ENCODE peak calls at places on chromosome 1, in seven cellular contexts. One of them, this sample, is unnamed.

GRCh38 chr1:234969630-234970370 is 158.8 kb downstream of the TOMM20 start:
- DNase-seq in ovary: peak
- DNase-seq in K562: no peak
- DNase-seq in SK-N-SH: peak
- DNase-seq in tibial nerve: no peak
- DNase-seq in stomach: peak
- DNase-seq in upper lobe of left lung: peak
- DNase-seq in this sample: no peak

GRCh38 chr1:158120254-158120653 is 60.4 kb upstream of the CD1D start:
- DNase-seq in tibial nerve: no peak
- DNase-seq in ovary: no peak
- DNase-seq in stomach: no peak
- DNase-seq in upper lobe of left lung: no peak
- DNase-seq in K562: no peak
- DNase-seq in SK-N-SH: no peak
- DNase-seq in this sample: no peak

GRCh38 chr1:184044603-184045376 is 6.7 kb upstream of the TSEN15 start:
- DNase-seq in stomach: no peak
- DNase-seq in K562: no peak
- DNase-seq in upper lobe of left lung: no peak
- DNase-seq in ovary: no peak
- DNase-seq in SK-N-SH: peak
- DNase-seq in tibial nerve: no peak
- DNase-seq in this sample: no peak

GRCh38 chr1:15492572-15492971 is 16.7 kb downstream of the CELA2B start:
- DNase-seq in tibial nerve: no peak
- DNase-seq in upper lobe of left lung: no peak
- DNase-seq in ovary: no peak
- DNase-seq in SK-N-SH: no peak
- DNase-seq in K562: no peak
- DNase-seq in stomach: no peak
- DNase-seq in this sample: no peak

GRCh38 chr1:60033066-60033465 is 40.5 kb downstream of the C1orf87 start:
- DNase-seq in ovary: no peak
- DNase-seq in SK-N-SH: no peak
- DNase-seq in stomach: no peak
- DNase-seq in K562: no peak
- DNase-seq in upper lobe of left lung: no peak
- DNase-seq in tibial nerve: no peak
- DNase-seq in this sample: no peak

GRCh38 chr1:41152622-41153044 is 89.5 kb downstream of the SCMH1 start:
- DNase-seq in upper lobe of left lung: no peak
- DNase-seq in K562: no peak
- DNase-seq in tibial nerve: no peak
- DNase-seq in stomach: no peak
- DNase-seq in ovary: no peak
- DNase-seq in SK-N-SH: no peak
- DNase-seq in this sample: no peak

GRCh38 chr1:47576758-47577115 is 138.9 kb downstream of the FOXD2 start:
- DNase-seq in ovary: no peak
- DNase-seq in K562: no peak
- DNase-seq in tibial nerve: no peak
- DNase-seq in SK-N-SH: no peak
- DNase-seq in stomach: no peak
- DNase-seq in upper lobe of left lung: no peak
- DNase-seq in this sample: no peak

GRCh38 chr1:234989479-234990327 is 138.9 kb downstream of the TOMM20 start:
- DNase-seq in stomach: no peak
- DNase-seq in SK-N-SH: no peak
- DNase-seq in tibial nerve: no peak
- DNase-seq in ovary: no peak
- DNase-seq in K562: no peak
- DNase-seq in upper lobe of left lung: no peak
- DNase-seq in this sample: no peak

GRCh38 chr1:154866995-154867795 is 2.9 kb downstream of the KCNN3 start:
- DNase-seq in stomach: peak
- DNase-seq in K562: no peak
- DNase-seq in tibial nerve: no peak
- DNase-seq in ovary: no peak
- DNase-seq in SK-N-SH: peak
- DNase-seq in upper lobe of left lung: peak
- DNase-seq in this sample: peak

GRCh38 chr1:115647507-115647906 is 5.7 kb downstream of the VANGL1 start:
- DNase-seq in ovary: no peak
- DNase-seq in stomach: no peak
- DNase-seq in K562: peak
- DNase-seq in upper lobe of left lung: no peak
- DNase-seq in tibial nerve: no peak
- DNase-seq in SK-N-SH: no peak
- DNase-seq in this sample: no peak

DNA sequence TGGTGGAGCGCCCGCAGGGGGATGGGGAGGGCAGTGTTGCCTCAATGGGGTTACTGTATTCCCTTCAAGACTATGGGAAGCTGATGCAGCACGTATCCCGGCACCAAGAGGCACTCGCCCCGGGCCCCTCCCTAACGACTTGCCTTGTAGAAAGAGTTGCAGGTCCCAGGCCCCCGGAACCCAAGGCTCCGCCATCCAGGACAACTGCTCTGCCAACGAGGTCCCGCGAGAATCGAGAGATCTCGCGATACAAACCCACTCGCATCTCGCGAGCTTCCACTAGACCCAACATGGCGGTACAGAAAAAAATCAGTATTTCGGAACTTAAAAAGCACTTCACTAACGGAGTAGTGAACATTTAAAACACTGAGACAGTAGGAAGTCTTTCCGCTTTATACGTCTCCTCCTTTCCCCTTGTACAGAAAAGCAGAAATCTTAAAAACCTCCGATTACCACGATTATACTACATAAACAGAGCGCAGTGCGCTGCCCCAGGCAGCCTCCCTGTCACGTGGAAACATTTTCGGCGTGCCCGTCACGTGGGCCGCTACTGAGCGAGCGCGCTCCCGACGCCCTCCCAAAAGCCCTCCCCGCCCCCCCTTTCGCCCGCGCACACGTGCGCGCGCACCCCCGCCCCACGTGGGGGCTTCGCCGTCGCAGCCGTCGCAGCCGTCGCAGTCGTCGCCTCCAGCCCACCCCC is at the start of gene ZZZ3:
- DNase-seq in SK-N-SH: peak
- DNase-seq in K562: peak
- DNase-seq in stomach: peak
- DNase-seq in ovary: peak
- DNase-seq in upper lobe of left lung: peak
- DNase-seq in tibial nerve: peak
- DNase-seq in this sample: peak
- TF ChIP-seq EP300 in SK-N-SH: peak
- TF ChIP-seq EP300 in K562: peak
- TF ChIP-seq EP300 in stomach: no peak
- TF ChIP-seq EP300 in ovary: no peak
- TF ChIP-seq EP300 in upper lobe of left lung: no peak
- TF ChIP-seq EP300 in tibial nerve: peak
- TF ChIP-seq EP300 in this sample: no peak

DNA sequence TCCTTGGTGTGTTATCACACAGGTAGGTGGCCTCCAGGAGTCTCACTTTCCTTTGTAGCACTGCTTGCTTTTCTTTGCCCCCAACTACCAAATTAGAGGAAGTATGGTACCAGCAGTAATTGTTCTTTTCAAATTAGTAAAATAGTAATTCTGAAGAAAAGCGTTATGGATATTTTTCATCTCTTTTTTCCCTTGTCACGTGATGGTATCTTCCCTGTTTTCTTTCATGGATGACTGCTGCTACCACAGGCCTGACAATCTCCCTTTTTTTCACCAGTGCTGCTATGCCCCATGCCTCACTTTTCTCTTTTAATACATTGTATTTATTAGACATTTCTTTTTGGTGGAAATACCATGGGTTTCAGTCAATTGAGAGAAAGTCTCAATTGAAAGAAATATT is 3.3 kb downstream of the ZBTB37 start:
- DNase-seq in SK-N-SH: no peak
- DNase-seq in upper lobe of left lung: no peak
- DNase-seq in K562: no peak
- DNase-seq in stomach: no peak
- DNase-seq in ovary: no peak
- DNase-seq in tibial nerve: no peak
- DNase-seq in this sample: no peak
- H3K27ac ChIP-seq in SK-N-SH: no peak
- H3K27ac ChIP-seq in upper lobe of left lung: peak
- H3K27ac ChIP-seq in K562: peak
- H3K27ac ChIP-seq in stomach: no peak
- H3K27ac ChIP-seq in ovary: no peak
- H3K27ac ChIP-seq in tibial nerve: no peak
- H3K27ac ChIP-seq in this sample: no peak

GRCh38 chr1:25566730-25567341 is 23.4 kb downstream of the LDLRAP1 start:
- DNase-seq in SK-N-SH: peak
- DNase-seq in tibial nerve: peak
- DNase-seq in K562: no peak
- DNase-seq in ovary: no peak
- DNase-seq in stomach: no peak
- DNase-seq in upper lobe of left lung: peak
- DNase-seq in this sample: no peak
- TF ChIP-seq EP300 in SK-N-SH: no peak
- TF ChIP-seq EP300 in tibial nerve: no peak
- TF ChIP-seq EP300 in K562: no peak
- TF ChIP-seq EP300 in ovary: no peak
- TF ChIP-seq EP300 in stomach: no peak
- TF ChIP-seq EP300 in upper lobe of left lung: no peak
- TF ChIP-seq EP300 in this sample: no peak

GRCh38 chr1:172678990-172679772 is 20.3 kb downstream of the FASLG start:
- DNase-seq in tibial nerve: no peak
- DNase-seq in SK-N-SH: no peak
- DNase-seq in ovary: no peak
- DNase-seq in upper lobe of left lung: no peak
- DNase-seq in stomach: no peak
- DNase-seq in K562: no peak
- DNase-seq in this sample: peak
- H3K27ac ChIP-seq in tibial nerve: no peak
- H3K27ac ChIP-seq in SK-N-SH: no peak
- H3K27ac ChIP-seq in ovary: no peak
- H3K27ac ChIP-seq in upper lobe of left lung: no peak
- H3K27ac ChIP-seq in stomach: no peak
- H3K27ac ChIP-seq in K562: no peak
- H3K27ac ChIP-seq in this sample: no peak

DNA sequence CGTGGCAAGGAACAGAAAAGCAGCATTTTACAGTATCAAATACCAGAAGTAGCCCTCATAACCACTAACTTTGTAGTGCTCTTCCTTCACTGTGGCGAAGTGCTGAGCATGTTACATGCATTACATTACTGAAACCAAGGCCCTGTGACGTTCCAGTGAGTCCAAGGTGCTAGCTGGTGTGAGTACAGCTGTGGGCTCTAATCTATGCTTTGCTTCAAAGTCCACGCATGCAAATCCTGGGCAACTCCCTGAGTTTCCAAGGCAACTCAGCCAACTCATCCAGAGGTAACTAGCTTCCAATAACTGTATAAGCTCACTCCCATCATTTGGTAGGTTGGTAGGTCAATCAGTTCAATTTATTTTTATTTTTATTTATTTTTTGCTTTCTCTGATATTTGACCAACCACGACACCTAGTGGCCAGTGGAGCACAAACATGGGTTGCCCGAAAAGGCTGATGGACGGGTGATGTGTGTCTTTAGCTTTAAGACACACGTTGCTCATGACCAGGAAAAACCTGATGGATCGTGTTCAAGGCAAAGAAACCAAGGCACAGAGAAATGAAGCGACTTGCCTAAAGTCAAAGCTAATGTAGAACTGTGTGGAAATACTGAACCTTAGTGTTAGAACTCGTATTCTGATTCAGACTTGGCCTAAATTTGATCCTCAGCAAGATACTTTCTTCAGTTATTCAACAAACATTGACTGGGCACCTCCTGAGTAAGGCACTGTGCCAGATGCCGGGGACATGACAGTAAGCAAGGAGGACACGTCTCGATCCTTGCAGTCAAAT is 73.0 kb downstream of the GNG12 start:
- DNase-seq in K562: peak
- DNase-seq in ovary: peak
- DNase-seq in upper lobe of left lung: peak
- DNase-seq in SK-N-SH: peak
- DNase-seq in tibial nerve: peak
- DNase-seq in stomach: peak
- DNase-seq in this sample: peak
- TF ChIP-seq EP300 in K562: peak
- TF ChIP-seq EP300 in ovary: no peak
- TF ChIP-seq EP300 in upper lobe of left lung: no peak
- TF ChIP-seq EP300 in SK-N-SH: no peak
- TF ChIP-seq EP300 in tibial nerve: no peak
- TF ChIP-seq EP300 in stomach: no peak
- TF ChIP-seq EP300 in this sample: no peak

DNA sequence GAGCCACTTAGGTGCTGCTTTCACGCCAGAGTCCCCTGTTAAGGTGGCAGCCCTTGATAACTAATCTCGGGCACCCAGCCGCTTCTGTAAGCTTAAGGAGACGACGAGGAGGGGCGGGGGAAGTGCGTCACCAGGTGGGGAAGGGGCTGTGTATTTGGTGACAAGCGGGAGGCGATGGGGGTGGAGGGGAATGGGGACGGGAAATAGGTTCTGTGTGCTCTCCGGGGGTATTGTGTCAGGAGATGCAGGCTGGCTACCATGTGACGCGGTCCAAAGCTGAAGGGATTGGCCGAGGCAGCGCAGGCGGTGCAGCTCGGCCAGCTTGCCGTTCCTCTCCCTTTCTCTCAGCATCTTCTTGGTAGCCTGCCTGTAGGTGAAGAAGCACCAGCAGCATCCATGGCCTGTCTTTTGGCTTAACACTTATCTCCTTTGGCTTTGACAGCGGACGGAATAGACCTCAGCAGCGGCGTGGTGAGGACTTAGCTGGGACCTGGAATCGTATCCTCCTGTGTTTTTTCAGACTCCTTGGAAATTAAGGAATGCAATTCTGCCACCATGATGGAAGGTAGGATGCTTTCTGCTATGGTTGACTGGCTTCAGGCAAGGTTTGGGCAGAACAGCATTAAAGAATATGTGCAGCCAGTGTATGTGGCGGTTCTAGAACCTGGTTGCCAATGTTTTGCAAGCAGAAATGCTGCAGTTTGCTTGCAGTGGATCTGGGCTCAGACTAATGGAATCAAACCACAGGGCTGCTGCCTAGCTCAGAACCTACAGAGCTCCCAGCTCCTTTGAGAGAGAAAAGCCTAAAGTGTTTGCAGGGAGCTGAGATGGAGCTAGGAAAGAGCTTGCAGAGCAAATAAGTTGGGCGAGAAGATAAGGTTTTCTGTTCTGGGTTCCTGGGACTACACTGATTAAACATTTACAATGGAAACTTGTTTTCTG is at the start of gene SGIP1:
- DNase-seq in K562: peak
- DNase-seq in upper lobe of left lung: peak
- DNase-seq in ovary: peak
- DNase-seq in tibial nerve: peak
- DNase-seq in SK-N-SH: peak
- DNase-seq in stomach: peak
- DNase-seq in this sample: peak
- H3K27ac ChIP-seq in K562: no peak
- H3K27ac ChIP-seq in upper lobe of left lung: peak
- H3K27ac ChIP-seq in ovary: no peak
- H3K27ac ChIP-seq in tibial nerve: peak
- H3K27ac ChIP-seq in SK-N-SH: peak
- H3K27ac ChIP-seq in stomach: peak
- H3K27ac ChIP-seq in this sample: peak

This sample was measured in transverse colon.